ENCODE peak calls at places on chromosomes 13 and 19, in five cellular contexts. J is A549; T is PC-9; M is mesothelial cell of epicardium; S is CD8-positive, alpha-beta T cell. K is an unnamed sample.
A peak's percentile ranks its signal among the peaks of the same experiment; 100 is the strongest.

GRCh38 chr19:10431943-10432735 is 11.8 kb downstream of the PDE4A start:
- DNase-seq in J (no peak), T (no peak), M (no peak), S (peak; percentile 69), K (peak; percentile 73)

GRCh38 chr13:106373304-106373988 is 162.0 kb downstream of the EFNB2 start:
- DNase-seq in J (no peak), T (no peak), M (no peak), S (no peak), K (no peak)

GRCh38 chr19:1690570-1691307 is 38.3 kb upstream of the TCF3 start:
- DNase-seq in J (no peak), T (no peak), M (no peak), S (peak; percentile 40), K (no peak)

GRCh38 chr19:805161-805561 is 7.9 kb downstream of the PTBP1 start:
- DNase-seq in J (no peak), T (no peak), M (no peak), S (no peak), K (no peak)

GRCh38 chr19:30711296-30711695 is 339.1 kb downstream of the ZNF536 start:
- DNase-seq in J (no peak), T (no peak), M (no peak), S (no peak), K (no peak)

GRCh38 chr19:46392252-46392801 is 21.0 kb downstream of the CCDC8 start:
- DNase-seq in J (no peak), T (no peak), M (no peak), S (no peak), K (no peak)

GRCh38 chr19:2207991-2208860 is 27.9 kb downstream of the PLEKHJ1 start:
- DNase-seq in J (no peak), T (no peak), M (no peak), S (peak; percentile 19), K (no peak)

GRCh38 chr19:47315125-47315821 is 5.6 kb downstream of the C5AR1 start:
- DNase-seq in J (peak; percentile 98), T (peak; percentile 98), M (no peak), S (no peak), K (no peak)

GRCh38 chr19:51690359-51691121 is 2.6 kb upstream of the SPACA6 start:
- DNase-seq in J (peak; percentile 91), T (peak; percentile 42), M (peak; percentile 75), S (peak; percentile 37), K (no peak)

GRCh38 chr13:101736551-101736950 is 284.1 kb downstream of the ITGBL1 start:
- DNase-seq in J (no peak), T (peak; percentile 68), M (no peak), S (no peak), K (no peak)

GRCh38 chr13:25928941-25929505 is 122.8 kb downstream of the SHISA2 start:
- DNase-seq in J (no peak), T (no peak), M (no peak), S (no peak), K (no peak)

GRCh38 chr13:27927444-27928352 is 7.9 kb downstream of the PDX1 start:
- DNase-seq in J (no peak), T (no peak), M (no peak), S (no peak), K (no peak)

GRCh38 chr13:33388254-33388998 is 102.9 kb upstream of the STARD13 start:
- DNase-seq in J (no peak), T (peak; percentile 49), M (no peak), S (no peak), K (no peak)

GRCh38 chr13:44920013-44920412 is 69.3 kb downstream of the NUFIP1 start:
- DNase-seq in J (no peak), T (no peak), M (no peak), S (no peak), K (no peak)

GRCh38 chr13:23715092-23715761 is 145.0 kb downstream of the TNFRSF19 start:
- DNase-seq in J (no peak), T (no peak), M (no peak), S (no peak), K (no peak)

GRCh38 chr19:28534740-28535351 is 678.1 kb downstream of the UQCRFS1 start:
- DNase-seq in J (no peak), T (no peak), M (no peak), S (no peak), K (no peak)

GRCh38 chr19:46791944-46792343 is 3.5 kb upstream of the SLC1A5 start:
- DNase-seq in J (no peak), T (no peak), M (no peak), S (peak; percentile 15), K (no peak)

GRCh38 chr13:74883834-74884233 is 598.1 kb downstream of the TBC1D4 start:
- DNase-seq in J (no peak), T (no peak), M (no peak), S (no peak), K (no peak)

GRCh38 chr13:54305377-54305776 is 1276.8 kb downstream of the OLFM4 start:
- DNase-seq in J (no peak), T (no peak), M (no peak), S (no peak), K (no peak)

DNA sequence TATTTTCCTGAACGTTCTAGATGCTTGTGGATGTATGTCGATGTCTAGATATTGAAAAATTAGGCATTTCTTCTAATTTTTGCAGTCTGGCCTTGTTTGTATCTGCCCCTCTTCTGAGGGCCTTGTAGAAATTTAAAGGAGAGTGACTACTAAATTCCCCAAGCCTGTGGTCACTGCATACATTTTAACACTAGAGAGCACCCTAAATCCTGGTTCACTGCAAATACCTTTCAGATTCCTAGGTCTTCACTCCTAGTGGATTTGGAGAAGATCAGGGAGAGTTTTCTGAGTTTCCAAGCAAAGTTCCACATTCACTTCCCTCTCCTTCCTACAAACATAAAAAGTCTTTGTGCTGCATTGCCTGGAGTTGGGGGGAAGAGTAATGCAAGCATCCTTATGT is 1272.5 kb downstream of the OLFM4 start:
- DNase-seq in J (no peak), T (no peak), M (no peak), S (no peak), K (no peak)
- TF ChIP-seq CTCF in J (no peak), T (no peak), M (no peak), S (no peak), K (no peak)

GRCh38 chr13:42271337-42272114 is 426 bp upstream of the AKAP11 start:
- DNase-seq in J (peak; percentile 85), T (peak; percentile 78), M (peak; percentile 86), S (peak; percentile 91), K (peak; percentile 86)

GRCh38 chr13:42270160-42270856 is 1.6 kb upstream of the AKAP11 start:
- DNase-seq in J (no peak), T (no peak), M (no peak), S (no peak), K (no peak)

GRCh38 chr13:42270857-42271215 is 1.1 kb upstream of the AKAP11 start:
- DNase-seq in J (no peak), T (no peak), M (no peak), S (no peak), K (no peak)

GRCh38 chr13:42272776-42273175 is 824 bp downstream of the AKAP11 start:
- DNase-seq in J (no peak), T (no peak), M (no peak), S (no peak), K (no peak)

GRCh38 chr13:42272115-42272756 is at the start of gene AKAP11:
- DNase-seq in J (peak; percentile 5), T (no peak), M (no peak), S (peak; percentile 49), K (peak; percentile 54)
- TF ChIP-seq CTCF in J (no peak), T (no peak), M (no peak), S (no peak), K (no peak)

GRCh38 chr19:12521996-12522395 is 29.3 kb downstream of the ZNF564 start:
- DNase-seq in J (no peak), T (no peak), M (no peak), S (no peak), K (no peak)
- TF ChIP-seq CTCF in J (no peak), T (no peak), M (no peak), S (no peak), K (no peak)

GRCh38 chr19:57389194-57389729 is 392 bp upstream of the ZNF548 start:
- DNase-seq in J (no peak), T (no peak), M (no peak), S (no peak), K (no peak)

GRCh38 chr19:57395710-57396109 is 6.1 kb downstream of the ZNF548 start:
- DNase-seq in J (no peak), T (no peak), M (no peak), S (no peak), K (no peak)

DNA sequence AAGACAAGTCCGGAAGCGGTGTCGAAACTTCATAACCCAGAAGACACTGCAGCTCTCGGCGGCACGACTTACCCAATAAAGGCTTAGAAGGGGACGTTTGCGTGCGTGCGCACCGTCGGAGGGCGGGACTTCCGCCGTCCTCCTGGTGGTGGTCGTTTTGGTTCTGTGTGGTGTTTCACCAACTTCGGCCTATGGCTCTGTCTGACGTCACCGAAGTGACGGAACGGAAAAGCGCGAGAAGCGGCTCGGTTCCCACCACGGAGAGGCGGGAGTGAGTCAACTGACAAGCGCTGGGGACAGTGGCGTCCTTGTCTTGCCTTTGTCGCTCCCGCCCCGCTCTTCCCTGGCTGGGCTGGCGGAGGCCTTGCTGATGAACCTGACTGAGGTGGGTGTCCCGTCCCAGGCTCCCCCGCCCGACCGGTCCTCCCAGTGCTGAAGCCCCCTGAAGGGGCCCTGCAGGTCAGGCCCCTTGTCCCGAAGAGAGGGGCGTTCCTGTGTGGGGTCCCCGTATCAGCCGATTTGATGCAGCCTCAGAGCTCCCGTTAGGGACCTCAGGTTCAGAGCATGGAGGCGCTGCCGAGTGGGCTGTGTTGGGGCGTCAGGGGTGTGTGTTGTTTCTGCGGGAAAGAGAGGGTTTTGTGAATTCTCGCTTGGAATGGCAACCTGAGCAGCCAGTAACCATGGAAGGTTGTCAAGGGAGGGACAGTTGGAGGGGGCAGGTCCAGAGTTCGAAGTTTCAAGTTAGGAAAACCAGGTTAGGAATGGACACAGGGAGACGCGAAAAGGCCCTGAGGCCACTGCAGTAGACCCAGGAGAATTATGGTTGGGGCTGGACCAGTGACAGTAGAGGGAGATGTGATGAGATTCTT is at the start of gene ZNF548:
- DNase-seq in J (peak; percentile 85), T (peak; percentile 97), M (peak; percentile 95), S (peak; percentile 98), K (peak; percentile 99)
- TF ChIP-seq CTCF in J (no peak), T (no peak), M (peak; percentile 28), S (no peak), K (no peak)

GRCh38 chr19:18589380-18590272 is 1.0 kb downstream of the REX1BD start:
- DNase-seq in J (peak; percentile 51), T (peak; percentile 70), M (peak; percentile 50), S (peak; percentile 71), K (peak; percentile 70)
- TF ChIP-seq CTCF in J (no peak), T (no peak), M (no peak), S (no peak), K (no peak)

DNA sequence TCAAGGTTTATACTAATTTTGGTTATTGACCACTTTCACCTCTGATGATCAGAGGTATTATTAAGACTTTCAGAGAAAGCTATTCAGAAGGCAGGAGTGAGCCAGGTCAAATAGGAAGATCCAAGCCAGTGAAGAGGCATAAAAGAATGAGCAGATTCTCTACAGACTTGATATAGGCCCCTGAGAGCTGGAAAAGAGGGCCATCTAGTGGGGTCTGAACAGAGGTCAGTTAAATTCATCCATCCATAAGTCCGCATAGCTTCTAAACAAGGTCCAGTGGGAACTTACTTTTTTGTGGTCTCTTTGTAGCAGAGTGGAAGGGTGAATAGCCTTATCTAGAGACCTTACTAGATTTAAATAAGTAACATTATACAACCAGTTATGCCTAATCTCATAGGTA is 126.6 kb upstream of the UFM1 start:
- DNase-seq in J (no peak), T (no peak), M (no peak), S (no peak), K (no peak)
- TF ChIP-seq CTCF in J (no peak), T (no peak), M (no peak), S (no peak), K (no peak)

K was measured in natural killer cell.